ENCODE peak calls at places on chromosomes 16 and 17, in nine cellular contexts. U, O, Z, I, E, W, A, V and K are unnamed samples.

GRCh38 chr16:19883296-19883951 is 1.2 kb downstream of the GPRC5B start:
- DNase-seq in W (no peak), Z (no peak), U (peak), V (peak), E (no peak), I (no peak), O (no peak), A (peak), K (no peak)

GRCh38 chr16:19913306-19913717 is 28.7 kb upstream of the GPRC5B start:
- DNase-seq in U (no peak), W (no peak), A (peak), V (no peak), E (no peak), I (no peak), Z (no peak), O (no peak), K (no peak)

GRCh38 chr17:4512156-4513112 is 13.8 kb downstream of the SPNS2 start:
- DNase-seq in E (no peak), Z (no peak), U (no peak), I (no peak), A (no peak), O (no peak), W (no peak), V (no peak), K (no peak)

GRCh38 chr16:81458149-81458669 is 13.6 kb downstream of the CMIP start:
- DNase-seq in E (no peak), Z (no peak), U (no peak), A (no peak), I (no peak), O (no peak), W (no peak), V (no peak), K (no peak)

GRCh38 chr16:2769100-2769529 is 8.0 kb downstream of the ELOB start:
- DNase-seq in O (no peak), E (no peak), A (no peak), Z (no peak), U (no peak), W (no peak), V (no peak), I (no peak), K (no peak)

GRCh38 chr16:81609323-81609892 is 164.8 kb downstream of the CMIP start:
- DNase-seq in W (no peak), U (no peak), I (no peak), V (no peak), E (no peak), Z (no peak), O (no peak), A (no peak), K (no peak)

GRCh38 chr16:68009157-68009735 is 6.5 kb downstream of the DPEP2NB start:
- DNase-seq in Z (no peak), V (no peak), I (no peak), U (no peak), W (no peak), A (no peak), O (no peak), E (no peak), K (no peak)

GRCh38 chr16:426115-426905 is 861 bp downstream of the RAB11FIP3 start:
- DNase-seq in E (no peak), I (no peak), O (no peak), Z (no peak), A (peak), U (peak), V (peak), W (no peak), K (no peak)

GRCh38 chr17:81245024-81245664 is 6.0 kb downstream of the NDUFAF8 start:
- DNase-seq in E (no peak), O (no peak), V (no peak), A (no peak), U (no peak), W (no peak), I (no peak), Z (no peak), K (no peak)

GRCh38 chr17:17419621-17420020 is 57.2 kb upstream of the MED9 start:
- DNase-seq in Z (no peak), U (no peak), V (no peak), I (no peak), E (no peak), W (no peak), A (no peak), O (no peak), K (no peak)

GRCh38 chr17:2157081-2157480 is 102.2 kb downstream of the HIC1 start:
- DNase-seq in V (no peak), A (no peak), E (peak), Z (no peak), U (no peak), I (no peak), O (no peak), W (no peak), K (peak)

GRCh38 chr16:58654456-58655214 is 25.0 kb upstream of the CNOT1 start:
- DNase-seq in Z (no peak), V (no peak), A (no peak), O (no peak), E (no peak), I (no peak), W (no peak), U (no peak), K (no peak)

GRCh38 chr16:77788196-77789084 is at the start of gene VAT1L:
- DNase-seq in V (peak), U (no peak), I (no peak), Z (no peak), A (peak), O (no peak), E (no peak), W (no peak), K (no peak)

GRCh38 chr17:48123111-48123510 is 15.5 kb downstream of the SNX11 start:
- DNase-seq in U (no peak), I (no peak), E (no peak), A (no peak), W (no peak), V (no peak), O (no peak), Z (no peak), K (no peak)